ENCODE peak calls at places on chromosomes 4 and X, in nine cellular contexts. R, I, J, A, K, M, H, F and O are unnamed samples.
A peak's percentile ranks its signal among the peaks of the same experiment; 100 is the strongest.

GRCh38 chr4:51963871-51964513 is 56.2 kb downstream of the LRRC66 start:
- DNase-seq in R (no peak), I (peak; percentile 5), J (no peak), A (no peak), K (no peak), M (no peak), H (no peak), F (no peak), O (no peak)

GRCh38 chr4:15654556-15655222 is 468 bp downstream of the FBXL5 start:
- DNase-seq in R (no peak), I (peak; percentile 28), J (peak; percentile 76), A (peak; percentile 46), K (peak; percentile 24), M (peak; percentile 61), H (peak; percentile 76), F (no peak), O (peak; percentile 47)

GRCh38 chr4:45347056-45347455 is 620.7 kb upstream of the GNPDA2 start:
- DNase-seq in R (no peak), I (no peak), J (no peak), A (no peak), K (no peak), M (no peak), H (no peak), F (no peak), O (no peak)

GRCh38 chr4:169659736-169660670 is 39.6 kb downstream of the CLCN3 start:
- DNase-seq in R (peak; percentile 74), I (peak; percentile 70), J (peak; percentile 95), A (peak; percentile 79), K (peak; percentile 99), M (peak; percentile 97), H (peak; percentile 89), F (peak; percentile 99), O (peak; percentile 86)

GRCh38 chrX:72107841-72108590 is 23.7 kb downstream of the RTL5 start:
- DNase-seq in R (no peak), I (no peak), J (peak; percentile 58), A (no peak), K (no peak), M (no peak), H (no peak), F (no peak), O (peak; percentile 46)

GRCh38 chr4:32985256-32985655 is 2265.1 kb downstream of the PCDH7 start:
- DNase-seq in R (no peak), I (no peak), J (no peak), A (no peak), K (no peak), M (no peak), H (no peak), F (no peak), O (no peak)

GRCh38 chr4:144649646-144650045 is 3.7 kb downstream of the HHIP start:
- DNase-seq in R (no peak), I (no peak), J (no peak), A (no peak), K (no peak), M (peak; percentile 64), H (no peak), F (no peak), O (no peak)

GRCh38 chrX:74023203-74023602 is 280.8 kb upstream of the ZCCHC13 start:
- DNase-seq in R (no peak), I (no peak), J (peak; percentile 30), A (no peak), K (no peak), M (no peak), H (no peak), F (no peak), O (no peak)

GRCh38 chrX:47586043-47586787 is 4.0 kb downstream of the TIMP1 start:
- DNase-seq in R (no peak), I (no peak), J (no peak), A (no peak), K (no peak), M (no peak), H (peak; percentile 36), F (no peak), O (peak; percentile 71)

GRCh38 chr4:122045533-122045932 is 93.7 kb upstream of the TRPC3 start:
- DNase-seq in R (no peak), I (no peak), J (no peak), A (no peak), K (peak; percentile 96), M (peak; percentile 78), H (no peak), F (peak; percentile 62), O (no peak)

DNA sequence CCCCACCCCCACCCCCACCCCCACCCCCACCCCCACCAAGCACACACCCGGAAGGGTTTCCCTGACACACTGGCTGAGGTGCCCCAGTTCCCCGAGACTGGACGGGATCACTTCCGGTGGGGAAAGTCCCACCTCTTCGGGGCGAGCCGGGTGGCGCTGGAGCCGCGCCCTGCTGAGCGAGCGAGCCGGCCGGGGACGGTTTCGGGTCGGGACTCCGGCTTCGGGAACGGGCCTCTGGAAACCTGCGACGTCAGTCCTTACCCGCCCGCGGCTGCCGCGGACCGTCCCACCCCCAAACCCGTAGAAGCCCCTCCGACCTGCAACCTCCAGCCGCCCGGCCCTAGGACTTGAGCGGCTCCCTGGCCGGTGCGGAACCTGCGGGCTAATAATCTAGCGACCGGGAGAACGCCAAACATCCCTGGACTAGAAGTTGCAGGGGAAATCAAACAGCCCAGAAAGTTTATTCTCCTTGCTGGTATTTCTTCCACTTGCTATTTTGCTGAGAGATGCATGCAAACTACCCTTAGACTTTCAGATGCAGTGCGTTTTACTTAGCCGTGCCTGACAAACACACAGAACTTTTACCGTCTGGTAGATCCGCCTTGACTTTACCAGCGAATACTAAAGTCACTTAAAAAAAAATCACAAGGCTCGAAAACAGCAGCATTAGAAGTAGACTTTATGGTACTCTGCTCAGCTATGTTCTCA is 993 bp downstream of the RAP2C start:
- DNase-seq in R (peak; percentile 45), I (peak; percentile 46), J (peak; percentile 87), A (peak; percentile 81), K (peak; percentile 83), M (peak; percentile 66), H (peak; percentile 90), F (peak; percentile 67), O (peak; percentile 96)
- TF ChIP-seq POLR2A in R (peak; percentile 76), I (no peak), J (no peak), A (no peak), K (peak; percentile 67), M (peak; percentile 46), H (no peak), F (no peak), O (no peak)

GRCh38 chrX:65674351-65674893 is 7.0 kb downstream of the MSN start:
- DNase-seq in R (no peak), I (no peak), J (no peak), A (no peak), K (peak; percentile 31), M (peak; percentile 43), H (no peak), F (no peak), O (no peak)
- H3K4me3 ChIP-seq in R (peak overlapping the region; percentile 62), I (no peak overlapping the region), J (peak overlapping the region; percentile 66), A (peak overlapping the region; percentile 13), K (no peak overlapping the region), M (no peak overlapping the region), H (no peak overlapping the region), F (no peak overlapping the region), O (no peak overlapping the region)

GRCh38 chr4:141371206-141371605 is 150.5 kb downstream of the ZNF330 start:
- DNase-seq in R (no peak), I (no peak), J (no peak), A (no peak), K (no peak), M (no peak), H (no peak), F (no peak), O (no peak)

GRCh38 chr4:141376769-141377168 is 156.1 kb downstream of the ZNF330 start:
- DNase-seq in R (no peak), I (no peak), J (no peak), A (no peak), K (no peak), M (no peak), H (no peak), F (no peak), O (no peak)

DNA sequence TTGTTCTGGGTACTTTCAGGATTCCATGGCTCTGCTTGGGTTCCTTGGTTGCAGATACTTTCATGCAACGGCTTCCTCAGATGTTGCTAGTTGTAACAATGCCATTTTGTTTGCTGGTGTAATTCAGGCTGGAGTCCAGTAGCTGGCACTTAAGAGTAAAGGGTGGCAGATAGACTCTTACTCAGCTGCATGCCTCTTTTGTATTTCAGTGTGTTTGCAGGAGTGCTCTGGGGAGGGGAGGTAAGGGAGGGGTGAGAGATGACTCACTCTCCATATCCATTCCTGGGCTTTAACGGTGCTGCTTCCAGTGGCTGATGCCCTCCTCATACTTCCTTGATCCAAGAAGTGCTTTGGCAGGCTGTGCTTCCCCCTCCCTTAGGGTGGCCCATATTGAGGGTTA is 155.2 kb downstream of the ZNF330 start:
- DNase-seq in R (no peak), I (no peak), J (no peak), A (no peak), K (peak; percentile 93), M (peak; percentile 65), H (no peak), F (peak; percentile 65), O (no peak)
- TF ChIP-seq CTCF in R (no peak), I (no peak), J (no peak), A (no peak), K (peak; percentile 79), M (peak; percentile 32), H (no peak), F (peak; percentile 47), O (no peak)

GRCh38 chrX:103310592-103311400 is at the start of gene BEX2:
- DNase-seq in R (no peak), I (peak; percentile 12), J (no peak), A (peak; percentile 86), K (no peak), M (peak; percentile 25), H (peak; percentile 94), F (peak; percentile 40), O (peak; percentile 51)
- TF ChIP-seq POLR2A in R (peak; percentile 74), I (no peak), J (no peak), A (no peak), K (no peak), M (no peak), H (peak; percentile 20), F (peak; percentile 40), O (no peak)

DNA sequence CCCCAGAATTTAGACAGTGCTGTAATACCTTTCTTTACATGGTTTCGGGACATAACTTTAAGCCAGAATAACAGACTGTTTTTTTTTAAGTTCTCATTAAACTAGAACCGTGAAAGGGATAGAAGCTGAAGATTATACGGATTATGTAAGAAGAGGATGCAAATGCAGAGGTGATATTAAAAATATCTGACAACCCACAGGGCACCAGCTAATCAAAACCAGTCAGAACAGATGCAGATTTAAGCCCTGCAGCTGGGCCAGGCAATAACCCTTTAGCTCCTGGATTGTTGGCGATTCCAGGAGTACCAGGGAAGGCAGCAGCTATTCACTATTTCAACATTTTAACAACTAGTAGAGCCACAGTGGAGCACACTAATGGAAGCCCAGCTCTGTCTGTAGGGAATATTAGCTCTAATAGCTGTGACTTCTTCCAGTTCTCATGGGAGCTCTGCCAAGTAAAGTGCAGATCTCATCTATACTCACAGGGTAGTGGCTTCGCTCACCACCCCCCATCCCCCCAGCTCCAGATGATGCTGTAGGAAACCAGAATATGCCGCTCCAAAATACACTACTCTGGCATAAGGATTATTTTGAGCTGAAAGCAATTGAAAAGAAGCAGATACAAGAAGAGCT is 13.9 kb downstream of the SCD5 start:
- DNase-seq in R (no peak), I (no peak), J (no peak), A (no peak), K (peak; percentile 67), M (peak; percentile 80), H (no peak), F (no peak), O (no peak)
- H3K4me3 ChIP-seq in R (no peak overlapping the region), I (no peak overlapping the region), J (no peak overlapping the region), A (no peak overlapping the region), K (no peak overlapping the region), M (peak overlapping the region; percentile 21), H (no peak overlapping the region), F (no peak overlapping the region), O (no peak overlapping the region)

GRCh38 chr4:188781655-188782054 is 642.4 kb downstream of the TRIML1 start:
- DNase-seq in R (no peak), I (no peak), J (peak; percentile 2), A (peak; percentile 31), K (peak; percentile 16), M (no peak), H (no peak), F (peak; percentile 21), O (no peak)
- TF ChIP-seq CTCF in R (no peak), I (peak; percentile 21), J (no peak), A (no peak), K (peak; percentile 37), M (no peak), H (no peak), F (peak; percentile 83), O (no peak)